ENCODE peak calls at places on chromosomes 7 and 10, in six cellular contexts. T is sigmoid colon, O is A549, Y is spleen, J is H1, X is heart left ventricle. N is an unnamed sample.

GRCh38 chr10:59252491-59252890 is 76.0 kb downstream of the PHYHIPL start:
- DNase-seq in X (no peak), J (no peak), O (no peak), T (no peak), Y (no peak), N (no peak)

GRCh38 chr10:68561804-68562649 is 1.9 kb downstream of the TET1 start:
- DNase-seq in X (no peak), Y (no peak), O (no peak), J (peak; percentile 68), T (no peak), N (no peak)

GRCh38 chr7:128835790-128836641 is 5.8 kb downstream of the FLNC start:
- DNase-seq in T (peak; percentile 87), O (no peak), J (no peak), X (peak; percentile 80), Y (no peak), N (no peak)

GRCh38 chr10:4267084-4267774 is 482.2 kb upstream of the KLF6 start:
- DNase-seq in X (no peak), Y (no peak), O (no peak), T (no peak), J (no peak), N (no peak)

GRCh38 chr7:132095-132482 is 60.3 kb upstream of the FAM20C start:
- DNase-seq in O (no peak), Y (peak; percentile 55), T (no peak), J (no peak), X (no peak), N (no peak)

GRCh38 chr10:126013489-126014281 is 117.3 kb downstream of the FANK1 start:
- DNase-seq in J (peak; percentile 55), O (peak; percentile 51), Y (no peak), X (no peak), T (no peak), N (no peak)

GRCh38 chr7:24786941-24787340 is 29.7 kb upstream of the GSDME start:
- DNase-seq in J (no peak), X (no peak), T (no peak), Y (no peak), O (peak; percentile 65), N (peak; percentile 89)

GRCh38 chr10:8326702-8327423 is 272.4 kb downstream of the GATA3 start:
- DNase-seq in T (no peak), O (no peak), X (no peak), J (no peak), Y (no peak), N (no peak)

GRCh38 chr7:19957664-19958063 is 184.2 kb upstream of the TMEM196 start:
- DNase-seq in O (no peak), X (no peak), J (no peak), Y (no peak), T (no peak), N (no peak)

GRCh38 chr7:127976056-127976455 is 55.2 kb downstream of the LRRC4 start:
- DNase-seq in Y (no peak), X (no peak), O (no peak), J (no peak), T (no peak), N (no peak)

GRCh38 chr7:121504478-121504877 is 108.4 kb upstream of the FAM3C start:
- DNase-seq in J (no peak), T (no peak), O (peak; percentile 14), X (no peak), Y (no peak), N (no peak)

GRCh38 chr7:151809156-151809863 is 67.6 kb downstream of the PRKAG2 start:
- DNase-seq in J (no peak), X (no peak), T (no peak), Y (peak; percentile 52), O (no peak), N (no peak)

GRCh38 chr7:46386428-46387399 is 465.6 kb upstream of the IGFBP3 start:
- DNase-seq in T (no peak), X (no peak), J (no peak), O (no peak), Y (no peak), N (no peak)

GRCh38 chr10:130400890-130401289 is 264.7 kb downstream of the GLRX3 start:
- DNase-seq in J (no peak), X (no peak), Y (no peak), O (no peak), T (no peak), N (peak; percentile 50)

GRCh38 chr7:53812135-53812534 is 730.0 kb upstream of the VSTM2A start:
- DNase-seq in J (no peak), Y (no peak), T (no peak), O (no peak), X (no peak), N (no peak)

GRCh38 chr10:4532467-4532866 is 293.5 kb upstream of the AKR1E2 start:
- DNase-seq in J (no peak), X (no peak), T (no peak), O (no peak), Y (no peak), N (no peak)

GRCh38 chr7:75608451-75609122 is 116.5 kb downstream of the SPDYE5 start:
- DNase-seq in X (no peak), J (no peak), Y (no peak), O (no peak), T (no peak), N (no peak)

GRCh38 chr10:73131913-73132686 is 21.8 kb downstream of the NUDT13 start:
- DNase-seq in T (no peak), O (no peak), X (no peak), Y (no peak), J (no peak), N (no peak)

GRCh38 chr10:91511549-91512330 is 101.6 kb downstream of the HECTD2 start:
- DNase-seq in Y (no peak), J (no peak), O (peak; percentile 8), T (no peak), X (no peak), N (no peak)

GRCh38 chr10:129709627-129710509 is 242.8 kb downstream of the MGMT start:
- DNase-seq in X (no peak), O (no peak), T (no peak), Y (peak; percentile 50), J (peak; percentile 43), N (peak; percentile 76)

GRCh38 chr7:24059775-24060174 is 224.2 kb upstream of the NPY start:
- DNase-seq in J (no peak), X (no peak), T (no peak), O (no peak), Y (no peak), N (no peak)

GRCh38 chr7:74032624-74033371 is 4.8 kb downstream of the ELN start:
- DNase-seq in T (no peak), X (no peak), J (no peak), O (no peak), Y (no peak), N (no peak)

GRCh38 chr10:86968271-86968993 is at the start of gene ADIRF:
- DNase-seq in J (peak; percentile 46), Y (peak; percentile 83), O (no peak), X (peak; percentile 68), T (peak; percentile 80), N (peak; percentile 94)

GRCh38 chr7:11831383-11831726 is 643 bp downstream of the THSD7A start:
- DNase-seq in Y (no peak), T (no peak), J (no peak), O (no peak), X (no peak), N (no peak)

DNA sequence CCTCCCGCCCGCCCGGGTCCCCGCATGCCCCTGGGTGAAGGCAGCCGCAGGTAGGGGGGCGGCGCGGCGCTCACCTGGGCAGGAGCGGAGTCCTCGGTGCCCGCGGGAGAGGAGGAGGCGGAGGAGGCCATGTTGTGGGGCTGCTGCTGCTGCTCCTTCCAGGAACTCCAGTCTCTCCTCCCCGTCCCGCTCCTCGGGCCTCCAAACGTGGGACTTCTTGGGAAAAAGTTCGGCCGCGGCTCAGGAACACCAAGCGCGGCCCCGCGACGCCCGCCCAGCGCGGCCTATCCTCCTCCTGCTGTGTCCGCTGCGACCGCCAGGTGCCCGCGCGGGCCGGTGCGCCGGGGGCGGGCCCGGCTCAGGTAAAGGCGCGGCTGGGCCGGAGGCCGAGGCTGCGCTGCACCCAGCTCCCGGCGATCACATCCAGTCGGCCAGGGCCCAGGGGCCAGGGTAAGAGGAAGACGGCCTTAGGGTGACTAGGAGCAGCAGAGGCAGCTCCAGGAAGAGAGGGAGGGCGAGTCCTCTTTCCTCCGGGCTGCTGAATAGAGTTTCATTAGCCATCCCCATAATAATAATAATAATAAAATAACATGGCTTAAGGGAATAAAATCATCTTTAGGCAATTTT is 45.0 kb upstream of the CDK1 start:
- DNase-seq in X (peak; percentile 28), O (peak; percentile 65), Y (peak; percentile 88), J (peak; percentile 81), T (no peak), N (no peak)
- H3K4me3 ChIP-seq in X (peak overlapping the region; percentile 56), O (peak overlapping the region; percentile 80), Y (peak overlapping the region; percentile 44), J (peak overlapping the region; percentile 50), T (peak overlapping the region; percentile 46), N (peak overlapping the region; percentile 68)

GRCh38 chr10:46787321-46787615 is 124.0 kb upstream of the PTPN20 start:
- DNase-seq in O (peak; percentile 0), X (no peak), T (no peak), J (no peak), Y (no peak), N (no peak)
- TF ChIP-seq CTCF in O (no peak), X (no peak), T (no peak), J (no peak), Y (no peak), N (no peak)

GRCh38 chr10:133109736-133110532 is 22.2 kb downstream of the ADGRA1 start:
- DNase-seq in X (peak; percentile 58), J (no peak), T (no peak), Y (peak; percentile 85), O (no peak), N (no peak)
- TF ChIP-seq POLR2A in X (no peak), J (no peak), T (no peak), Y (no peak), O (no peak), N (no peak)

GRCh38 chr10:29996842-29997123 is 62.6 kb downstream of the JCAD start:
- DNase-seq in J (no peak), T (no peak), Y (no peak), O (no peak), X (no peak), N (no peak)

GRCh38 chr10:29998142-29998808 is 61.1 kb downstream of the JCAD start:
- DNase-seq in O (peak; percentile 85), X (peak; percentile 78), T (peak; percentile 88), J (peak; percentile 86), Y (peak; percentile 86), N (peak; percentile 71)

GRCh38 chr10:30002438-30003266 is 56.7 kb downstream of the JCAD start:
- DNase-seq in T (peak; percentile 91), J (peak; percentile 83), O (peak; percentile 76), Y (peak; percentile 86), X (peak; percentile 80), N (peak; percentile 63)

GRCh38 chr10:30006410-30006809 is 53.0 kb downstream of the JCAD start:
- DNase-seq in Y (no peak), T (no peak), O (no peak), J (no peak), X (no peak), N (no peak)

GRCh38 chr10:30000802-30001571 is 58.4 kb downstream of the JCAD start:
- DNase-seq in X (peak; percentile 73), T (peak; percentile 93), Y (no peak), O (no peak), J (no peak), N (no peak)
- H3K4me3 ChIP-seq in X (no peak overlapping the region), T (no peak overlapping the region), Y (no peak overlapping the region), O (no peak overlapping the region), J (no peak overlapping the region), N (no peak overlapping the region)

N was measured in lower leg skin.